ENCODE peak calls at places on chromosomes 6 and 20, in five cellular contexts. J is OCI-LY7, N is astrocyte, C is stomach, R is neural progenitor cell. E is an unnamed sample. For H3K36me3, the result is how much of the 10 kb centered on the place peaks cover.

GRCh38 chr6:151317206-151317994 is 74.0 kb downstream of the ZBTB2 start:
- DNase-seq in J (no peak), N (peak), C (no peak), R (no peak), E (peak)

GRCh38 chr20:48897298-48898044 is 24.0 kb upstream of the ARFGEF2 start:
- DNase-seq in J (peak), N (peak), C (no peak), R (no peak), E (peak)

GRCh38 chr20:9617062-9617461 is 102.7 kb downstream of the LAMP5 start:
- DNase-seq in J (peak), N (peak), C (peak), R (peak), E (no peak)

GRCh38 chr20:62891111-62891510 is 29.5 kb upstream of the TCFL5 start:
- DNase-seq in J (no peak), N (no peak), C (no peak), R (no peak), E (no peak)

GRCh38 chr6:161261325-161261724 is 12.5 kb downstream of the AGPAT4 start:
- DNase-seq in J (no peak), N (peak), C (no peak), R (no peak), E (peak)

GRCh38 chr20:60993647-60994046 is 258.4 kb upstream of the CDH4 start:
- DNase-seq in J (no peak), N (no peak), C (no peak), R (no peak), E (no peak)

GRCh38 chr6:19035454-19035853 is 648.3 kb downstream of the RNF144B start:
- DNase-seq in J (no peak), N (no peak), C (no peak), R (no peak), E (no peak)

GRCh38 chr20:36950432-36951197 is 893 bp downstream of the SAMHD1 start:
- DNase-seq in J (peak), N (no peak), C (peak), R (peak), E (no peak)

GRCh38 chr6:166633732-166634535 is 6.9 kb upstream of the RPS6KA2 start:
- DNase-seq in J (no peak), N (no peak), C (no peak), R (no peak), E (no peak)

GRCh38 chr6:422423-423061 is 31.0 kb downstream of the IRF4 start:
- DNase-seq in J (no peak), N (peak), C (no peak), R (no peak), E (peak)

GRCh38 chr6:46684771-46685170 is 2.9 kb upstream of the TDRD6 start:
- DNase-seq in J (no peak), N (peak), C (no peak), R (no peak), E (no peak)

GRCh38 chr6:149392535-149392934 is 7.5 kb upstream of the SUMO4 start:
- DNase-seq in J (no peak), N (no peak), C (no peak), R (no peak), E (no peak)

GRCh38 chr6:16400248-16400760 is 161.9 kb downstream of the GMPR start:
- DNase-seq in J (no peak), N (no peak), C (no peak), R (no peak), E (no peak)

GRCh38 chr20:33859157-33859695 is 48.1 kb downstream of the CHMP4B start:
- DNase-seq in J (peak), N (no peak), C (no peak), R (no peak), E (no peak)

GRCh38 chr20:58841539-58842264 is 9.0 kb downstream of the GNAS-AS1 start:
- DNase-seq in J (no peak), N (no peak), C (no peak), R (peak), E (no peak)

GRCh38 chr20:17681741-17682102 is 320 bp downstream of the RRBP1 start:
- DNase-seq in J (no peak), N (no peak), C (no peak), R (no peak), E (no peak)

GRCh38 chr6:169689247-169689646 is 12.6 kb downstream of the WDR27 start:
- DNase-seq in J (no peak), N (peak), C (no peak), R (no peak), E (no peak)

GRCh38 chr20:22699396-22699795 is 115.0 kb upstream of the FOXA2 start:
- DNase-seq in J (no peak), N (no peak), C (no peak), R (no peak), E (no peak)

DNA sequence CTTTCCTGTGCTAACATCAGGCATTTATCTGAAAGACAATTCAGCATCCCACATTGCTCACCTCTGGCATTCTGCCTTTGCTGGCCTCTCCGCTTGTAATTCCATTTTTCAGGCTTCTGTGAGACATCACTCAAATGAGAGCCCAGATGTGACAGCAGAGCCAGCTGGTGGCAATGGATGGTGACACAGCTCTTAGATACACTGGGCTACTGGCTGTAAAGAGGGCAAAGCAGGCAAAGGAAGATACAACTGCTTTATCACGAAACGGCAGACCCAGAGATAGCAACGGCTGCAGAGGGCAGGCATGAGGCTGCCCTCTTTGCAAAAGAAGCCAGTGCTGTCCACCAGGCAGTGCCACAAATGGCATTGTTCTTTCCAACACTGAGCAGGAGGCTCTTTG is 329.8 kb downstream of the KIF16B start:
- DNase-seq in J (peak), N (no peak), C (no peak), R (no peak), E (no peak)
- TF ChIP-seq CTCF in J (peak), N (no peak), C (no peak), R (peak), E (no peak)

GRCh38 chr6:124987291-124987690 is 25.1 kb downstream of the RNF217 start:
- DNase-seq in J (no peak), N (no peak), C (no peak), R (no peak), E (no peak)
- H3K4me3 ChIP-seq in J (no peak), N (no peak), C (no peak), R (no peak), E (no peak)

DNA sequence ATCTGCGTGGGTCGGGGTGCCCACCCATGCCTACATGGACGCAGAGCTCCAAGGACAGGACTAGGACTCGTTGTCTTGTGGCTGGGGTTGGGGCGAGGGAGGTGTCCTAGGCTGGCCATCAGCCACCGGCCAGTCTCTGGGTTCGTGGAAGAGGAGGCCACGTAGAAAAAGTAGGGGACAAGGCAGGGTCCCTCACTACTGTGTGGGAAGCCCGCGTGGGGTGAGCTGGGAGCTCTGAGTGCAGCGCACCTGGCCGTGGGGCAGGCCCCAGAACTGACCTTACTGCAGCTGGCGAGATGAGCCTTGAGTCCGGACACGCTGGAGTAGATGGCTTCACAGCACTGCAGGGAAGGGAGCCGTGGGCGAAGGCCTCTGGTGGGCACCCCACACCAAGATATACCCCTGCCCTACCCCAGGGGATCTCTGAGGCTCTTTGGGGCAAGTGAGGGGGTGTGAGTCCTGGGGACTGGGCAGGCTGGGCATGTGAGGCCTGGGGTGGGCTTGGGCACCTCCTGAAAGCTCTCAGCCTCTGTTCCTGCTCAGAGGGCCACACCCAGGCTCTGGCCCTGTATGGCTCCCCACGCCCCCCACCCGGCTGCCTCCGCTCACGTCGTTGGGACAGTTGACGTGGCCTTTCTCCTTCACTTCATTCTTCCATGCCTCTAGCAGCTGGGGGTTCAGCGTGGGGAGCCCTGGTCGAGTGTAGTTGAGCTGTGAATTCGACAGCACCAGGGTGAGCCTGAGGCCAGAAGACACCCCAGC is 5.6 kb upstream of the UCKL1 start:
- DNase-seq in J (no peak), N (no peak), C (no peak), R (no peak), E (no peak)
- H3K36me3 ChIP-seq in J (under half), N (under half), C (half or more), R (under half), E (under half)

DNA sequence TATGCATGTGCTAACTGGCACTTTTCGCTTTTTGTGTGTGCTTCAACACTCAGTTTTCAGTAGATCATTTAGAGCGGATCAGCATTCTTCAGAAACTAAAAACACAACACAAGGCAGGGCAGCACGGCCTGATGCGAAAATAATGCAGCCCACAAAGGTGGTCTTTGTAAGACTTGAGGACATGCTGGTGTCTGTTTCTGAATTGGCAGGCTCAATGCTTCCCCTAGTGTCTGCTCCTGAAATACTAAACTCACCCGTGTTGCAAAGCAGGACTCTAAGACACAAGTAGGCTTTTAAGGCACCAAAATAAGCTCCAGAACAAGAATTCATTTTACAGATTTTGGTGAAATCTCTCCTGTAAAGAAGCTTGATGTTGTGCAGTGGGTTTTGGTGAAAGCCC is 676.5 kb downstream of the TENT5A start:
- DNase-seq in J (no peak), N (peak), C (no peak), R (peak), E (no peak)
- TF ChIP-seq CTCF in J (peak), N (peak), C (no peak), R (peak), E (peak)

GRCh38 chr6:121653624-121654008 is 218.2 kb downstream of the GJA1 start:
- DNase-seq in J (no peak), N (no peak), C (no peak), R (no peak), E (no peak)
- H3K4me3 ChIP-seq in J (no peak), N (no peak), C (no peak), R (no peak), E (no peak)

DNA sequence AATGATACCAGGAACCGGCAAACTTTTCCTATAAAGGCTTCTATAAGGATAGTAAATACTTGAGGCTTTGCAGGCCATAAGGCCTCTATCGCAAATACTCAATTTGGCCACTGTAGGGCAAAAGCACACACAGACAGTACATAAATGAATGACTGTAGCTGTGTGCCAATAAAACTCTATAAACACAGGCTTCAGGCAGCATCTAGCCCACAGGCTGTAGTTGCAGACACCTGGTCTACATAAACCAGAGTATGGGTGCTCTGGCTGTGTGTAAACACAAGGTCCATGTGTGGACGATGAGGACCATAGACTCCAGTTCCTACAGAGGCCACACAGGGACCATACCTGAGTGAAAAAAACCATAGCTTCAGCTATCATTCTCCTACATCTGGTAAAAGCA is 52.2 kb downstream of the ZMYND8 start:
- DNase-seq in J (no peak), N (peak), C (peak), R (no peak), E (no peak)
- H3K36me3 ChIP-seq in J (half or more), N (under half), C (half or more), R (under half), E (under half)

GRCh38 chr6:28983838-28984237 is 21.3 kb downstream of the ZNF311 start:
- DNase-seq in J (no peak), N (no peak), C (no peak), R (no peak), E (no peak)
- TF ChIP-seq CTCF in J (no peak), N (no peak), C (no peak), R (no peak), E (no peak)